ENCODE peak calls at places on chromosomes 7 and 10, in five cellular contexts. Q is osteocyte, C is anterior cingulate cortex, H is fibroblast of pulmonary artery, T is GM19239. V is an unnamed sample.

GRCh38 chr10:7625836-7626235 is 40.9 kb downstream of the ITIH5 start:
- DNase-seq in T (no peak), Q (no peak), C (no peak), H (peak; percentile 26), V (no peak)

GRCh38 chr10:60911715-60912114 is 32.3 kb downstream of the RHOBTB1 start:
- DNase-seq in C (no peak), H (no peak), Q (no peak), T (no peak), V (no peak)

GRCh38 chr10:7243873-7244272 is 167.0 kb downstream of the SFMBT2 start:
- DNase-seq in Q (no peak), H (no peak), T (peak; percentile 22), C (no peak), V (no peak)

GRCh38 chr7:45670227-45670626 is 96.1 kb downstream of the ADCY1 start:
- DNase-seq in Q (peak; percentile 36), H (no peak), T (no peak), C (no peak), V (no peak)

GRCh38 chr7:129785457-129786178 is 167.1 kb downstream of the UBE2H start:
- DNase-seq in C (no peak), T (no peak), H (no peak), Q (no peak), V (no peak)

GRCh38 chr7:4245866-4246470 is 436.1 kb upstream of the FOXK1 start:
- DNase-seq in H (no peak), C (no peak), T (no peak), Q (no peak), V (no peak)

GRCh38 chr10:132040046-132040445 is 25.7 kb upstream of the JAKMIP3 start:
- DNase-seq in C (no peak), T (no peak), Q (no peak), H (no peak), V (no peak)

GRCh38 chr7:36127075-36127740 is 25.8 kb upstream of the EEPD1 start:
- DNase-seq in T (no peak), C (no peak), Q (no peak), H (peak; percentile 24), V (no peak)

GRCh38 chr7:70849580-70850235 is 282.2 kb upstream of the GALNT17 start:
- DNase-seq in Q (no peak), C (no peak), T (no peak), H (no peak), V (no peak)

GRCh38 chr10:1166828-1167275 is 110.7 kb downstream of the WDR37 start:
- DNase-seq in H (no peak), Q (no peak), C (no peak), T (no peak), V (no peak)

GRCh38 chr10:113585949-113586348 is 33.1 kb downstream of the HABP2 start:
- DNase-seq in Q (no peak), T (no peak), C (no peak), H (no peak), V (no peak)

GRCh38 chr7:68063171-68063570 is 1066.5 kb downstream of the TYW1 start:
- DNase-seq in H (no peak), C (no peak), Q (no peak), T (no peak), V (no peak)

GRCh38 chr10:19977097-19977521 is 160.9 kb downstream of the PLXDC2 start:
- DNase-seq in T (no peak), H (no peak), Q (no peak), C (no peak), V (no peak)

GRCh38 chr7:116863168-116863670 is 832 bp downstream of the CAPZA2 start:
- DNase-seq in Q (no peak), H (peak; percentile 30), T (peak; percentile 7), C (no peak), V (peak; percentile 7)

GRCh38 chr7:112985377-112985987 is 101.1 kb downstream of the GPR85 start:
- DNase-seq in C (no peak), T (no peak), H (peak; percentile 54), Q (no peak), V (no peak)

GRCh38 chr7:90680496-90680895 is 84.4 kb downstream of the CDK14 start:
- DNase-seq in H (no peak), Q (no peak), C (no peak), T (no peak), V (no peak)

GRCh38 chr10:47309403-47310089 is 9.5 kb downstream of the GDF10 start:
- DNase-seq in H (no peak), C (no peak), Q (no peak), T (no peak), V (no peak)

GRCh38 chr7:77434570-77434969 is 18.4 kb upstream of the GSAP start:
- DNase-seq in C (no peak), Q (no peak), H (no peak), T (no peak), V (no peak)

GRCh38 chr10:100148353-100149211 is 37.2 kb downstream of the ERLIN1 start:
- DNase-seq in H (peak; percentile 36), Q (no peak), T (no peak), C (no peak), V (peak; percentile 21)

GRCh38 chr10:79072041-79072441 is 3.3 kb downstream of the ZMIZ1 start:
- DNase-seq in Q (no peak), C (no peak), H (no peak), T (no peak), V (no peak)

GRCh38 chr7:115417662-115418061 is 495.8 kb downstream of the MDFIC start:
- DNase-seq in C (no peak), T (no peak), Q (no peak), H (no peak), V (no peak)

GRCh38 chr7:76133164-76133775 is 68.4 kb upstream of the SRRM3 start:
- DNase-seq in H (no peak), Q (no peak), T (no peak), C (no peak), V (no peak)

GRCh38 chr10:4663162-4663992 is 162.6 kb upstream of the AKR1E2 start:
- DNase-seq in Q (peak; percentile 88), T (no peak), H (peak; percentile 99), C (no peak), V (no peak)

GRCh38 chr7:93211228-93211818 is 14.9 kb downstream of the HEPACAM2 start:
- DNase-seq in T (no peak), C (no peak), Q (no peak), H (no peak), V (no peak)

GRCh38 chr7:116138202-116138801 is 72.0 kb upstream of the TES start:
- DNase-seq in H (peak; percentile 83), Q (no peak), C (no peak), T (peak; percentile 15), V (no peak)

GRCh38 chr7:23494009-23494408 is 23.7 kb upstream of the IGF2BP3 start:
- DNase-seq in T (no peak), H (no peak), C (no peak), Q (peak; percentile 49), V (no peak)

GRCh38 chr7:99562832-99563231 is 4.4 kb downstream of the ZNF655 start:
- DNase-seq in Q (no peak), T (no peak), C (no peak), H (peak; percentile 97), V (peak; percentile 15)

GRCh38 chr7:155594163-155594732 is 47.9 kb upstream of the CNPY1 start:
- DNase-seq in H (no peak), Q (no peak), T (no peak), C (no peak), V (no peak)

GRCh38 chr7:55537458-55537825 is 34.9 kb downstream of the VOPP1 start:
- DNase-seq in H (no peak), Q (no peak), C (no peak), T (no peak), V (no peak)

GRCh38 chr10:116237260-116237659 is 35.7 kb downstream of the GFRA1 start:
- DNase-seq in T (no peak), Q (no peak), C (no peak), H (no peak), V (no peak)

GRCh38 chr10:34397324-34397723 is 417.8 kb downstream of the PARD3 start:
- DNase-seq in Q (no peak), H (peak; percentile 76), C (no peak), T (no peak), V (no peak)

GRCh38 chr10:53899463-53899862 is 901.6 kb downstream of the PCDH15 start:
- DNase-seq in H (no peak), C (no peak), Q (no peak), T (no peak), V (no peak)

GRCh38 chr10:125629758-125630376 is 53.1 kb downstream of the TEX36 start:
- DNase-seq in Q (no peak), C (no peak), T (peak; percentile 16), H (peak; percentile 56), V (no peak)

GRCh38 chr7:431658-432111 is 88.0 kb downstream of the PDGFA start:
- DNase-seq in C (peak; percentile 62), Q (no peak), T (no peak), H (no peak), V (no peak)

GRCh38 chr10:89888647-89889046 is 187.3 kb downstream of the KIF20B start:
- DNase-seq in H (no peak), T (no peak), Q (no peak), C (no peak), V (no peak)

GRCh38 chr7:47776335-47776734 is 171.9 kb downstream of the PKD1L1 start:
- DNase-seq in Q (no peak), C (no peak), H (no peak), T (no peak), V (no peak)

GRCh38 chr10:71996598-71997371 is 32.6 kb downstream of the CHST3 start:
- DNase-seq in T (no peak), H (no peak), C (no peak), Q (no peak), V (no peak)

GRCh38 chr10:97005349-97005748 is 173.3 kb downstream of the LCOR start:
- DNase-seq in C (no peak), Q (no peak), T (no peak), H (no peak), V (no peak)

GRCh38 chr10:60877066-60877776 is 66.8 kb downstream of the RHOBTB1 start:
- DNase-seq in Q (no peak), C (no peak), H (no peak), T (no peak), V (no peak)

GRCh38 chr10:97332586-97333350 is 1.8 kb downstream of the FRAT2 start:
- DNase-seq in Q (no peak), T (no peak), C (no peak), H (peak; percentile 85), V (no peak)